ENCODE peak calls at places on chromosome 18, in seven cellular contexts. One of them, this sample, is unnamed. For H3K27me3, the result is how much of the 10 kb centered on the place peaks cover.

GRCh38 chr18:36525913-36526312 is 228.4 kb downstream of the FHOD3 start:
- DNase-seq in body of pancreas: no peak
- DNase-seq in uterus: no peak
- DNase-seq in HCT116: no peak
- DNase-seq in IMR-90: no peak
- DNase-seq in upper lobe of left lung: no peak
- DNase-seq in breast epithelium: no peak
- DNase-seq in this sample: no peak

GRCh38 chr18:11113046-11113548 is 36.3 kb downstream of the PIEZO2 start:
- DNase-seq in body of pancreas: no peak
- DNase-seq in uterus: no peak
- DNase-seq in HCT116: no peak
- DNase-seq in IMR-90: no peak
- DNase-seq in upper lobe of left lung: no peak
- DNase-seq in breast epithelium: no peak
- DNase-seq in this sample: no peak

GRCh38 chr18:76823574-76823973 is 1.2 kb downstream of the ZNF236 start:
- DNase-seq in body of pancreas: peak
- DNase-seq in uterus: peak
- DNase-seq in HCT116: no peak
- DNase-seq in IMR-90: peak
- DNase-seq in upper lobe of left lung: no peak
- DNase-seq in breast epithelium: no peak
- DNase-seq in this sample: peak

GRCh38 chr18:43501099-43501498 is 223.8 kb upstream of the SYT4 start:
- DNase-seq in body of pancreas: no peak
- DNase-seq in uterus: no peak
- DNase-seq in HCT116: no peak
- DNase-seq in IMR-90: no peak
- DNase-seq in upper lobe of left lung: no peak
- DNase-seq in breast epithelium: no peak
- DNase-seq in this sample: no peak

GRCh38 chr18:48843596-48843995 is 107.2 kb downstream of the SMAD7 start:
- DNase-seq in body of pancreas: no peak
- DNase-seq in uterus: no peak
- DNase-seq in HCT116: no peak
- DNase-seq in IMR-90: no peak
- DNase-seq in upper lobe of left lung: no peak
- DNase-seq in breast epithelium: no peak
- DNase-seq in this sample: no peak

GRCh38 chr18:35581555-35582309 is at the start of gene GALNT1:
- DNase-seq in body of pancreas: peak
- DNase-seq in uterus: peak
- DNase-seq in HCT116: no peak
- DNase-seq in IMR-90: peak
- DNase-seq in upper lobe of left lung: peak
- DNase-seq in breast epithelium: no peak
- DNase-seq in this sample: peak

GRCh38 chr18:12848405-12848804 is 35.6 kb downstream of the PTPN2 start:
- DNase-seq in body of pancreas: no peak
- DNase-seq in uterus: no peak
- DNase-seq in HCT116: no peak
- DNase-seq in IMR-90: no peak
- DNase-seq in upper lobe of left lung: no peak
- DNase-seq in breast epithelium: no peak
- DNase-seq in this sample: no peak

GRCh38 chr18:36620801-36621200 is 208.0 kb downstream of the TPGS2 start:
- DNase-seq in body of pancreas: no peak
- DNase-seq in uterus: no peak
- DNase-seq in HCT116: no peak
- DNase-seq in IMR-90: no peak
- DNase-seq in upper lobe of left lung: no peak
- DNase-seq in breast epithelium: no peak
- DNase-seq in this sample: no peak

GRCh38 chr18:68796936-68797690 is 767 bp upstream of the CCDC102B start:
- DNase-seq in body of pancreas: no peak
- DNase-seq in uterus: no peak
- DNase-seq in HCT116: no peak
- DNase-seq in IMR-90: peak
- DNase-seq in upper lobe of left lung: no peak
- DNase-seq in breast epithelium: no peak
- DNase-seq in this sample: no peak

GRCh38 chr18:59219672-59220163 is at the start of gene GRP:
- DNase-seq in body of pancreas: no peak
- DNase-seq in uterus: no peak
- DNase-seq in HCT116: no peak
- DNase-seq in IMR-90: no peak
- DNase-seq in upper lobe of left lung: no peak
- DNase-seq in breast epithelium: no peak
- DNase-seq in this sample: no peak
- H3K27me3 ChIP-seq in body of pancreas: under half
- H3K27me3 ChIP-seq in uterus: under half
- H3K27me3 ChIP-seq in HCT116: half or more
- H3K27me3 ChIP-seq in IMR-90: half or more
- H3K27me3 ChIP-seq in upper lobe of left lung: under half
- H3K27me3 ChIP-seq in breast epithelium: under half
- H3K27me3 ChIP-seq in this sample: under half

DNA sequence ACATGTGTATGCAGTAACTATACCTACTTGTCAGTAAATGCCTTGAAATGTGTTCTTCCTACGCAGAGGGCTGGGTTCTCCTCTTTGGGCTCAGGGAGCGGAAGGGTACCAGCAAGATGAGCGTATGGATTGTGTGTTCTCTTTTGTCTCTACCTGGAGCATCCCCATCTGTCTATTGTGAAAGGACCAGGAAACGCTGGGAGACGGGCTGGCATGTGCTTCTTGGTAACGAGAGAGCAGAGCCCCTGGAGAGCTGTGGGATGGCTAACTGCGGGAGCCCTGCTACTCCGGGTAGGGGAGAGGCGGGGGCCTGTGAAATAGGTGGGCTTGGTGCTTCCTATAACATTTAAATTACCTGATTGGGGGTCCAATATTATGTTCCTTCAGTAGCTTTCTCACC is 80.9 kb downstream of the BCL2 start:
- DNase-seq in body of pancreas: no peak
- DNase-seq in uterus: no peak
- DNase-seq in HCT116: no peak
- DNase-seq in IMR-90: no peak
- DNase-seq in upper lobe of left lung: no peak
- DNase-seq in breast epithelium: no peak
- DNase-seq in this sample: no peak
- H3K4me3 ChIP-seq in body of pancreas: no peak
- H3K4me3 ChIP-seq in uterus: no peak
- H3K4me3 ChIP-seq in HCT116: no peak
- H3K4me3 ChIP-seq in IMR-90: no peak
- H3K4me3 ChIP-seq in upper lobe of left lung: no peak
- H3K4me3 ChIP-seq in breast epithelium: no peak
- H3K4me3 ChIP-seq in this sample: no peak

GRCh38 chr18:7626922-7627440 is 59.9 kb downstream of the PTPRM start:
- DNase-seq in body of pancreas: no peak
- DNase-seq in uterus: no peak
- DNase-seq in HCT116: no peak
- DNase-seq in IMR-90: peak
- DNase-seq in upper lobe of left lung: no peak
- DNase-seq in breast epithelium: no peak
- DNase-seq in this sample: no peak

GRCh38 chr18:7626175-7626921 is 59.2 kb downstream of the PTPRM start:
- DNase-seq in body of pancreas: no peak
- DNase-seq in uterus: no peak
- DNase-seq in HCT116: no peak
- DNase-seq in IMR-90: no peak
- DNase-seq in upper lobe of left lung: no peak
- DNase-seq in breast epithelium: no peak
- DNase-seq in this sample: no peak

GRCh38 chr18:7619676-7620075 is 52.6 kb downstream of the PTPRM start:
- DNase-seq in body of pancreas: no peak
- DNase-seq in uterus: no peak
- DNase-seq in HCT116: no peak
- DNase-seq in IMR-90: no peak
- DNase-seq in upper lobe of left lung: no peak
- DNase-seq in breast epithelium: no peak
- DNase-seq in this sample: no peak

GRCh38 chr18:7624697-7625096 is 57.6 kb downstream of the PTPRM start:
- DNase-seq in body of pancreas: no peak
- DNase-seq in uterus: no peak
- DNase-seq in HCT116: no peak
- DNase-seq in IMR-90: no peak
- DNase-seq in upper lobe of left lung: no peak
- DNase-seq in breast epithelium: no peak
- DNase-seq in this sample: no peak

DNA sequence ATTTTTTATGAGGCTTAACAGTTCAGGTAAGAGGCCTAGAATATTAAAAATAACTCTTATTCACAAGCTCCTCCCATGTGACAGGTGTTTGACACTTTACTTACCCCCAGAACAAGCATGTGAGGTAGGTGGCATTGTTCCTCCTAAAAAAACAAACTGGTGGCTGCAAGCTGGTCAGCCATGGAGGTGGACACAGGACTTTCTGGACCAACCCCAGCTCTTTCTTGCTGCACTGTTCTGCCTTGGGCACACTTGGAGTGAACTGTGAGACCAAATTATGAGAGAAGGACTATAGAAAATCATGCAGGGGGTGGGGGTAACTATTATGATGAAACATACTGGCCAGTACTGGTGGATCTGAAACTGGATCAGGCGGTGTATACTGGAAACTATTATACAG is 56.6 kb downstream of the PTPRM start:
- DNase-seq in body of pancreas: no peak
- DNase-seq in uterus: no peak
- DNase-seq in HCT116: no peak
- DNase-seq in IMR-90: no peak
- DNase-seq in upper lobe of left lung: no peak
- DNase-seq in breast epithelium: no peak
- DNase-seq in this sample: no peak
- TF ChIP-seq POLR2A in body of pancreas: no peak
- TF ChIP-seq POLR2A in uterus: no peak
- TF ChIP-seq POLR2A in HCT116: no peak
- TF ChIP-seq POLR2A in IMR-90: no peak
- TF ChIP-seq POLR2A in upper lobe of left lung: no peak
- TF ChIP-seq POLR2A in breast epithelium: no peak
- TF ChIP-seq POLR2A in this sample: no peak

DNA sequence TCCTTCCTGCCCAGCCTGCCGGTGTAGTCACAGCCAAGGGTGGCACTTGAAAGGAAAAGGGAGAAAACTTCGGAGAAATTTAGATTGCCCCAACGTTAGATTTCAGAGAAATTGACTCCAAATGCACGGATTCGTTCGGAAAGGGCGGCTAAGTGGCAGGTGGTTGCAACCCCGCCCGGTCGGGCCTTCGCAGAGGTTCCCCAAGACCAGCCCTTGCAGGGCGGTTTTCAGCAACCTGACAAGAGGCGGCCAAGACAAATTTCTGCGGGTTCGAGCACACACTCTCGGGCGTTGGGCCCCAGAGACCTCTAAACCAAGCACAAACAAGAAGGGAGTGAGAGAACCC is 4.8 kb downstream of the ONECUT2 start:
- DNase-seq in body of pancreas: no peak
- DNase-seq in uterus: no peak
- DNase-seq in HCT116: no peak
- DNase-seq in IMR-90: no peak
- DNase-seq in upper lobe of left lung: no peak
- DNase-seq in breast epithelium: no peak
- DNase-seq in this sample: no peak
- H3K27me3 ChIP-seq in body of pancreas: under half
- H3K27me3 ChIP-seq in uterus: under half
- H3K27me3 ChIP-seq in HCT116: under half
- H3K27me3 ChIP-seq in IMR-90: half or more
- H3K27me3 ChIP-seq in upper lobe of left lung: half or more
- H3K27me3 ChIP-seq in breast epithelium: half or more
- H3K27me3 ChIP-seq in this sample: under half

DNA sequence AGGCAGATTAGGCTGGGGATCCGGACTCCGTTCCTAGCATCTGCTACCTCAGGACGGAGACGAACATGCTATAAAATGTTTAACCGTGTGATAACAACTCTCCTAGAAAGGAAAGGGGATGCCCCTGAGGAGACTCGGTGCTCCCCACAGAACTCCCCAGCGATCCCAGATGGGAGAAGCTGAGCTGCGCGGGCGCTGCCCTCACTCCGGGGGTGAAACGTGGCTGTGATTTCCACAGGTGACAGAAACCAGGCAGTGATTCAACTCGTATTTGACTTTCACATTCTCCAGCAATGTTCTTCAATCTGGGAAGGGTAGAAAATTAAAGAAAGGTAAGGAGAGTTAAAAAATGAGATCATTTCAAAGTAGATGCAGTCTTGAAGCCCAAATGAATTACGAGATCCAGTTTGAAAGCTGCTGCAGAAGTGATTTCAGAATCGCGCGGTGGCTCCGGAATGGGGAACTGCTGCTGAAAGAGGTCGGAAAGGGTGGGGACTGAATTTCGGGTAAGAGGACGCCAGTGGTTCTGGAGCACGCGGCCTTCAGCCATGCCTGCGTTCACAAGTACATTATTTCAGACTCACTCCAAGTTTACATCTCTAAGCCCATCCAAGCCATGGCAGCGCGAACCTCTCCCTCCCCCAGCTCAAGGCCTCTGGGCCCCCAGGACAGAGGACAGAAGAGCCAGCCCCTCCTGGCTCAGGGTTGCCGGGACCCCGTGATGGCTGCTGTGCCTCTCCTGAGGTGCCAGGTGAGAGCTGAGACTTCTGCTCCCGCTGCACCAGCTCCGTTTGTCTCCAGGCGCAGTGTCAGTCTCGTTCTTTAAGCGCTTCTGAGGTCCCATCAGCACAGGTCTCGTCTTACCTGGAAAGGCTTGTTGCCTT is 39.5 kb downstream of the ADNP2 start:
- DNase-seq in body of pancreas: peak
- DNase-seq in uterus: no peak
- DNase-seq in HCT116: no peak
- DNase-seq in IMR-90: no peak
- DNase-seq in upper lobe of left lung: peak
- DNase-seq in breast epithelium: no peak
- DNase-seq in this sample: no peak
- H3K4me3 ChIP-seq in body of pancreas: peak
- H3K4me3 ChIP-seq in uterus: peak
- H3K4me3 ChIP-seq in HCT116: no peak
- H3K4me3 ChIP-seq in IMR-90: peak
- H3K4me3 ChIP-seq in upper lobe of left lung: peak
- H3K4me3 ChIP-seq in breast epithelium: peak
- H3K4me3 ChIP-seq in this sample: peak

DNA sequence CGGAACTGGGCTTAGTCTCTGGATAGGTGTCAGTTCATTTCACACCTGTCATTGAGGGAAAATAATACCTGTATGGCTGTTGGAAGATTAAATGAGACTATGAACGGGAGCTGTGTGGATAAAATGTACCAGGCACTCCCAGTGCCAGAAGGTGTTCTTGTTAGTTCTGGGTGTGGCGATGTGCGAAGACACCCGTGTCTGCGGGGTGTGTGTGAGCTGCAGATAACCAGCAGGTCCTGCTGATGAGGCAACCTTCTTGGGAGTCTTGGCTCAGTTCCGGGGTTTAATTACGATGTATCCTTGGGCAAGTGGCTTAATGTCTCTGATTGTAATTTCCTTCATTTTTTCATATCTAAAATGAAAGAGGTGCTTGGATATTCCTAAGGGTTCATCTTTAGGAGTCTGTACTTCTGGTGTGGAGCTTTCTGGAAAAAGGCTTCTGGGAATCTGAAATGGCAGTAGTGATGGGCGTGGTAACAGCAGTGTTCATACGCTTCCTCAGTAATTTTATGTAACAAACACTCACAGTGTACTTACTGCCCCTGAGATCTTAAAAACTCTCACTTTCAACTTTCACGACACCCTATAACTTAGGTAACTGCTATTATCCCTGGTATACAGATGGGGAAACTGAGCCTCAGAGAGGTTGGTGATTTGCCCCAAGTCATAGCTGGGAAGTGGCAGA is 35.0 kb downstream of the NEDD4L start:
- DNase-seq in body of pancreas: no peak
- DNase-seq in uterus: no peak
- DNase-seq in HCT116: no peak
- DNase-seq in IMR-90: no peak
- DNase-seq in upper lobe of left lung: peak
- DNase-seq in breast epithelium: peak
- DNase-seq in this sample: no peak
- TF ChIP-seq POLR2A in body of pancreas: no peak
- TF ChIP-seq POLR2A in uterus: no peak
- TF ChIP-seq POLR2A in HCT116: no peak
- TF ChIP-seq POLR2A in IMR-90: no peak
- TF ChIP-seq POLR2A in upper lobe of left lung: no peak
- TF ChIP-seq POLR2A in breast epithelium: no peak
- TF ChIP-seq POLR2A in this sample: no peak